ENCODE peak calls at places on chromosome 13, in six cellular contexts. I is astrocyte of the spinal cord, N is neural crest cell, R is PC-9, E is cardiac fibroblast, V is osteoblast. Z is an unnamed sample.
A peak's percentile ranks its signal among the peaks of the same experiment; 100 is the strongest.

GRCh38 chr13:108859202-108860012 is 230.0 kb downstream of the MYO16 start:
- DNase-seq in V (peak; percentile 1), R (no peak), E (peak; percentile 65), N (no peak), I (peak; percentile 87), Z (no peak)

GRCh38 chr13:46492946-46493345 is 60.0 kb upstream of the LRCH1 start:
- DNase-seq in N (peak; percentile 31), I (peak; percentile 64), V (peak; percentile 85), R (peak; percentile 8), E (peak; percentile 74), Z (peak; percentile 55)

GRCh38 chr13:106498571-106498970 is 36.9 kb downstream of the EFNB2 start:
- DNase-seq in R (no peak), V (no peak), N (no peak), E (no peak), I (no peak), Z (no peak)

GRCh38 chr13:95956589-95957148 is 96.5 kb downstream of the UGGT2 start:
- DNase-seq in N (no peak), V (no peak), E (peak; percentile 7), I (peak; percentile 9), R (no peak), Z (peak; percentile 62)

GRCh38 chr13:108682714-108683113 is 53.3 kb downstream of the MYO16 start:
- DNase-seq in I (no peak), E (no peak), R (no peak), V (no peak), N (no peak), Z (no peak)

GRCh38 chr13:48403151-48403631 is 9.7 kb downstream of the LPAR6 start:
- DNase-seq in R (no peak), I (no peak), N (no peak), E (peak; percentile 52), V (no peak), Z (no peak)

GRCh38 chr13:42803563-42804212 is 22.3 kb downstream of the FAM216B start:
- DNase-seq in I (no peak), E (peak; percentile 29), N (no peak), V (no peak), R (no peak), Z (no peak)

GRCh38 chr13:102401305-102401704 is 543 bp downstream of the FGF14 start:
- DNase-seq in N (no peak), E (no peak), V (peak; percentile 69), I (peak; percentile 20), R (no peak), Z (no peak)

GRCh38 chr13:40064723-40065122 is 409.3 kb downstream of the COG6 start:
- DNase-seq in R (no peak), V (peak; percentile 85), E (peak; percentile 85), N (no peak), I (peak; percentile 66), Z (peak; percentile 97)

GRCh38 chr13:27960362-27961226 is 8.5 kb downstream of the CDX2 start:
- DNase-seq in R (peak; percentile 19), N (peak; percentile 61), V (peak; percentile 94), E (peak; percentile 26), I (no peak), Z (peak; percentile 62)

GRCh38 chr13:65719831-65720230 is 1510.3 kb downstream of the PCDH9 start:
- DNase-seq in R (no peak), N (no peak), I (no peak), E (no peak), V (no peak), Z (no peak)

GRCh38 chr13:93304134-93304533 is 77.5 kb downstream of the GPC6 start:
- DNase-seq in V (no peak), R (no peak), E (no peak), I (no peak), N (no peak), Z (no peak)

GRCh38 chr13:40438022-40438692 is 228.3 kb downstream of the FOXO1 start:
- DNase-seq in E (no peak), I (no peak), N (no peak), R (no peak), V (no peak), Z (no peak)

GRCh38 chr13:110380359-110381028 is 73.4 kb downstream of the COL4A2 start:
- DNase-seq in E (peak; percentile 90), N (no peak), I (peak; percentile 81), V (peak; percentile 85), R (no peak), Z (no peak)

GRCh38 chr13:20359335-20359734 is 127.2 kb upstream of the GJB6 start:
- DNase-seq in I (peak; percentile 96), N (no peak), R (peak; percentile 40), V (peak; percentile 97), E (peak; percentile 90), Z (peak; percentile 95)

GRCh38 chr13:52665325-52665724 is 12.7 kb downstream of the SUGT1 start:
- DNase-seq in E (peak; percentile 47), V (peak; percentile 74), I (peak; percentile 28), R (no peak), N (no peak), Z (peak; percentile 30)

GRCh38 chr13:97712770-97713169 is 240.7 kb upstream of the IPO5 start:
- DNase-seq in E (no peak), V (no peak), R (no peak), I (no peak), N (no peak), Z (no peak)

DNA sequence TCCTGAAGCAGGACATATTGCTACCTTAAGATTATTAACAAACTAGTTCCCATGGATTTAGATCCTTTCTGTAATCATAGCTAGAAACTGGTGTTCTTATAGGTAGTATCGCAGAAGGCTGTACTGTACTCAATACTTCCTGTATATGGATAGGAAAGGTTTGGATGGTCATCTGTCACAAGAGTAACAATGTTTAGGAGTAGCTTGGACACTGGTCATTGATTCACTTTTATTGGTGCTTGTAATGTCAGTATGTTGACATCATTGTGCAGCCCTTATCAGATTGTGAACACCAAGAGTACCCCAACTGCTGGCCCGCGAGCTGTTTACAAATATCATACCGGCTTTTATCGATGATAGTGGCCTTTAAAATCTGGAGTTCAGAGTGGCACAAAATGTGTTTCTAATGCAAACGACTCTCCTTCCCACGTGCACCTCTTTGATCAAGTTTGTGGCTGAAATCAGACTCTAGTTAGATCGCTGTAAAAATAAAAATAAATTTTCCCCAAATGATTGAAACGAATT is 605 bp upstream of the CDK8 start:
- DNase-seq in R (no peak), V (no peak), I (no peak), N (no peak), E (no peak), Z (peak; percentile 1)
- TF ChIP-seq CTCF in R (no peak), V (no peak), I (no peak), N (no peak), E (no peak), Z (no peak)

GRCh38 chr13:85828094-85828684 is 29.0 kb upstream of the SLITRK6 start:
- DNase-seq in E (peak; percentile 38), V (no peak), R (no peak), N (no peak), I (peak; percentile 25), Z (peak; percentile 42)
- TF ChIP-seq CTCF in E (peak; percentile 56), V (peak; percentile 62), R (peak; percentile 74), N (peak; percentile 89), I (peak; percentile 67), Z (peak; percentile 47)

GRCh38 chr13:44406617-44407016 is 33.0 kb downstream of the SERP2 start:
- DNase-seq in N (no peak), V (no peak), E (no peak), I (no peak), R (no peak), Z (no peak)

GRCh38 chr13:44402902-44403719 is 29.5 kb downstream of the SERP2 start:
- DNase-seq in R (peak; percentile 69), N (no peak), V (peak; percentile 73), I (no peak), E (no peak), Z (no peak)

GRCh38 chr13:44407379-44407778 is 33.8 kb downstream of the SERP2 start:
- DNase-seq in I (no peak), E (no peak), R (no peak), V (no peak), N (no peak), Z (no peak)

GRCh38 chr13:44403720-44404063 is 30.1 kb downstream of the SERP2 start:
- DNase-seq in E (no peak), I (no peak), R (no peak), V (peak; percentile 62), N (no peak), Z (peak; percentile 7)

DNA sequence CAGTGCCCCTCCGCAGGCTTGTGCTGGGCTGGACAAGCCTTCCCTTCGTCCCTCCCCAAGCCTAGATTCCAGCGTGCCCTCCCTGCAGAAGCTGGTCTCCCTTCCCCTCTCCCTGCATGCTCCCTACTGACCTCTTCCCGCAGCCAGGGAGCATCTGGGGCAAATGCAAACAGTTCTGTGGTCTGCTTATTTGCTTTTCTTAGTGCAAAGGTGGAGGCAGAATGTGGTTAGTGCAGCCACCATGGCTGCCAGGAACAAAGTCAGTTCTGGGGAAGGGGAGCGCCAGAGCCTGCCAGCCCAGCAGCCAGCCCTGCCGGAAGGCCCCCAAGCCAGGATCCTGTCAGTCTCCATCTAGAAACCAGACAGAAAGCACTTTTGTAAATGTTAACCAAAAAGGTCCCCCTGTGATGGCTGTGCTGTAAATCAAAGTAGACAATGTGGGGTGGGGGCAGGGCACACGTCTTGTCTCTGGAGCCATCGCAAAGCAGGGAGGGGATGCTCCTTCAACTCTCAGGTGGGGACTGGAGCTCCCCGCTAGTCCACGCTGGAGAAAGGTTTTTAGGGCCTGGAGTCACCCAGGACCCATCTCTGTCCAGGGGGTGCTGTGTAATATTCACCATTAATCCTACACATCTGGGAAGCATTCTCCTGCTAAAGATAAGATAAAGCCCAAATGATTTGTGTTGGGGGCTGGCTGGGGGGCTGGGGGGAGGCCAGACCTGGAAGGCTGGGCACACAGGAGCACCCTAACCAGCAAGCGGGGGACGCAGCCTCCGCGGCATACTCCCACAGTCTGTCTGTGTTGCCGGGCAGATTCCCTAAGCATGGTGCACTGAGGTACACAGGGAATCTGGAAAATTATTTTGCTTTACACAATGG is 30.9 kb downstream of the SERP2 start:
- DNase-seq in R (no peak), E (no peak), V (no peak), I (no peak), N (peak; percentile 11), Z (no peak)
- TF ChIP-seq CTCF in R (no peak), E (no peak), V (no peak), I (no peak), N (no peak), Z (no peak)

GRCh38 chr13:99506632-99507031 is 5.4 kb downstream of the TM9SF2 start:
- DNase-seq in N (no peak), R (no peak), I (no peak), E (no peak), V (no peak), Z (no peak)

GRCh38 chr13:99507054-99507453 is 5.8 kb downstream of the TM9SF2 start:
- DNase-seq in I (no peak), E (no peak), V (no peak), R (no peak), N (no peak), Z (no peak)

GRCh38 chr13:99501952-99502310 is 659 bp downstream of the TM9SF2 start:
- DNase-seq in N (no peak), I (no peak), R (no peak), E (peak; percentile 29), V (peak; percentile 58), Z (no peak)

GRCh38 chr13:99509477-99509876 is 8.2 kb downstream of the TM9SF2 start:
- DNase-seq in R (no peak), E (no peak), V (no peak), N (no peak), I (no peak), Z (no peak)

DNA sequence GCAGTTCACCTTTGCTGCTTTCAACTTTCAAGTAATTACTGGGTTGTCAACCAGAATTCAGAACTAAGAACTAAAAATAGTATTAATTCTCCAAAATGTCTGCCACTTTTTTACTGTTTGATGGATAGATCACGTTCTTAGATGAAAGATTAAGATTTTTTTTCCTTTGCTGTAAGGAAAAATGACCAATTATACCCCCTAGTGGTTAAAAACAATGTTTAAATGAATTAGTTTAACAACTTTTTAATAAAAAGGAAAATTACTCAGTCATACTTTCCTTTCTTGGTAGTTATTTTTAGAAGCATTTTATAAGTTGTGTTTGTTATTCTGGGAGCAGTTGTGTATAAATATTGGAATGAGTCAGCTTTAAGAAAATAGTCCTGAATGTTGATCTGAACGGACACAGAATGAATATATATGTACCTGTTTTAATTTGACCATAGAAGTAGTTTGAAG is 4.6 kb downstream of the TM9SF2 start:
- DNase-seq in R (no peak), E (peak; percentile 24), N (no peak), V (peak; percentile 51), I (peak; percentile 20), Z (peak; percentile 27)
- TF ChIP-seq CTCF in R (peak; percentile 72), E (peak; percentile 20), N (peak; percentile 72), V (peak; percentile 41), I (peak; percentile 24), Z (peak; percentile 42)

Z was measured in MCF 10A.